ENCODE peak calls at places on chromosomes 6 and 20, in four cellular contexts. G, C, X and M are unnamed samples.

GRCh38 chr20:62622877-62623487 is 19.3 kb upstream of the SLCO4A1 start:
- DNase-seq in X (no peak), C (no peak), G (no peak), M (no peak)

GRCh38 chr20:32902456-32903420 is 44.0 kb downstream of the EFCAB8 start:
- DNase-seq in X (peak), G (peak), C (peak), M (peak)

GRCh38 chr6:166032366-166033171 is 135.1 kb downstream of the TBXT start:
- DNase-seq in X (no peak), C (no peak), G (no peak), M (no peak)

GRCh38 chr6:69370763-69371162 is 426.0 kb downstream of the LMBRD1 start:
- DNase-seq in G (no peak), X (no peak), C (no peak), M (no peak)

GRCh38 chr20:8940311-8940710 is 128.6 kb upstream of the PLCB4 start:
- DNase-seq in X (no peak), C (no peak), G (no peak), M (no peak)

GRCh38 chr6:27053738-27054137 is 193.8 kb upstream of the PRSS16 start:
- DNase-seq in X (no peak), G (no peak), C (no peak), M (no peak)

GRCh38 chr6:21323577-21323976 is 270.0 kb upstream of the SOX4 start:
- DNase-seq in C (no peak), G (no peak), X (no peak), M (no peak)

GRCh38 chr20:44701116-44701865 is 13.9 kb upstream of the CCN5 start:
- DNase-seq in C (no peak), X (no peak), G (no peak), M (no peak)

GRCh38 chr20:62944184-62944583 is 6.2 kb downstream of the GID8 start:
- DNase-seq in C (no peak), G (no peak), X (no peak), M (no peak)

GRCh38 chr20:63254536-63255384 is 497 bp upstream of the NKAIN4 start:
- DNase-seq in X (no peak), C (no peak), G (no peak), M (no peak)

GRCh38 chr6:137709424-137710281 is 157.4 kb upstream of the TNFAIP3 start:
- DNase-seq in X (no peak), C (no peak), G (no peak), M (no peak)

GRCh38 chr6:13538084-13538483 is 36.3 kb upstream of the SIRT5 start:
- DNase-seq in G (no peak), C (no peak), X (no peak), M (no peak)

GRCh38 chr6:150016324-150017185 is 8.8 kb downstream of the RAET1L start:
- DNase-seq in C (peak), G (no peak), X (peak), M (peak)

GRCh38 chr6:167849846-167850459 is 23.2 kb downstream of the AFDN start:
- DNase-seq in C (no peak), G (no peak), X (no peak), M (no peak)